ENCODE peak calls at places on chromosomes 4 and X, in five cellular contexts. V, C, Q, I and R are unnamed samples.

GRCh38 chr4:2251795-2252529 is 9.9 kb downstream of the MXD4 start:
- DNase-seq in V (no peak), C (peak), Q (no peak), I (no peak), R (no peak)

GRCh38 chr4:89506866-89507494 is 199.4 kb upstream of the GPRIN3 start:
- DNase-seq in V (no peak), C (no peak), Q (no peak), I (no peak), R (peak)

GRCh38 chr4:77175201-77175610 is 18.2 kb downstream of the CCNG2 start:
- DNase-seq in V (no peak), C (no peak), Q (no peak), I (no peak), R (no peak)

GRCh38 chrX:16785247-16786138 is 773 bp upstream of the TXLNG start:
- DNase-seq in V (no peak), C (no peak), Q (no peak), I (no peak), R (no peak)

GRCh38 chr4:26787461-26788340 is 72.9 kb upstream of the STIM2 start:
- DNase-seq in V (peak), C (peak), Q (peak), I (no peak), R (peak)

GRCh38 chrX:40314070-40314469 is 216.3 kb upstream of the BCOR start:
- DNase-seq in V (no peak), C (no peak), Q (no peak), I (no peak), R (no peak)

GRCh38 chr4:146790515-146790914 is 151.8 kb downstream of the POU4F2 start:
- DNase-seq in V (no peak), C (no peak), Q (no peak), I (no peak), R (no peak)

GRCh38 chrX:151153086-151153485 is 23.3 kb upstream of the GPR50 start:
- DNase-seq in V (peak), C (no peak), Q (no peak), I (no peak), R (peak)

GRCh38 chrX:51461053-51462050 is 35.0 kb downstream of the NUDT11 start:
- DNase-seq in V (peak), C (no peak), Q (no peak), I (no peak), R (peak)

GRCh38 chr4:83075696-83076095 is 38.8 kb downstream of the PLAC8 start:
- DNase-seq in V (peak), C (no peak), Q (no peak), I (no peak), R (peak)

GRCh38 chr4:183636488-183636887 is 22.5 kb downstream of the RWDD4 start:
- DNase-seq in V (peak), C (no peak), Q (no peak), I (no peak), R (no peak)

GRCh38 chr4:39330353-39330752 is 35.8 kb downstream of the RFC1 start:
- DNase-seq in V (no peak), C (no peak), Q (no peak), I (no peak), R (no peak)

GRCh38 chrX:48956728-48957414 is 536 bp downstream of the OTUD5 start:
- DNase-seq in V (no peak), C (peak), Q (no peak), I (peak), R (no peak)

GRCh38 chrX:150508461-150509367 is 59.7 kb upstream of the MTM1 start:
- DNase-seq in V (peak), C (peak), Q (peak), I (no peak), R (peak)

GRCh38 chrX:11611965-11612364 is 53.8 kb downstream of the ARHGAP6 start:
- DNase-seq in V (no peak), C (no peak), Q (no peak), I (no peak), R (no peak)

GRCh38 chr4:7845493-7846124 is 94.1 kb downstream of the AFAP1 start:
- DNase-seq in V (peak), C (no peak), Q (no peak), I (peak), R (no peak)

DNA sequence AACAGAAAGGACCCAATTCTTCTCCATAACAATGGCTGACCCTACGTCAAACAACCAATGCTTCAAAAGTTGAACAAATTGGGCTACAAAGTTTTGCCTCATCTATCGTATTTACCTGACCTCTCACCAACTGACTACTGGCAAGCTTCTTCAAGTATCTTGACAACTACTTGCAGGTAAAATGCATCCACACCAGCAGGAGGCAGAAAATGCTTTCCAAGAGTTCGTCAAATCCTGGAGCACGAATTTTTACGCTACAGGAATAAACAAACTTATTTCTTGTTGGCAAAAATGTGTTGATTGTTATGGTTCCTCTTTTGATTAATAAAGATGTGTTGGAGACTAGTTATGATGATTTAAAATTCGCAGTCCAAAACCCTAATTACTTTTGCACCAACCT is 6.7 kb upstream of the GAB1 start:
- DNase-seq in V (no peak), C (no peak), Q (no peak), I (no peak), R (no peak)
- TF ChIP-seq CTCF in V (no peak), C (no peak), Q (no peak), I (no peak), R (no peak)

DNA sequence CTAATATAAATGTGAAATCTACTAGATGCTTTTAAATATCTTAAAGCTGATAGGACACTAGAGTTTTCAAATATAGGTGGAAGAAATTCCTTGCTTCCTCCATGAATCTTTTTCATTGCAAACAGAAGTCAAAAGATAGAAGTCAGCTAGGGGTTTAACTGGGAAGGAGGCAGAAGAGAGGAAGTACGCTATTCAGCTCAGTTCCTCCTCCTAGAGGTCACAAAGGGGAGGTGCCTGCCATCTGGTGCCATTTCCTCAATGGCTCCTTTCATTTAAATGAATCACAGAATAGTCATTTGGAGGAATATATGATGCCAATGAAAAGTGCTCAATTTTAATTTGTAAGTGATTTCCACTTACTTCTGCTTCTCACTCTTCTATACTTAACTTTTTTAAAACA is 8.5 kb downstream of the COL25A1 start:
- DNase-seq in V (no peak), C (no peak), Q (no peak), I (no peak), R (peak)
- TF ChIP-seq CTCF in V (peak), C (peak), Q (no peak), I (no peak), R (peak)

GRCh38 chr4:72909461-72909860 is 160.1 kb downstream of the COX18 start:
- DNase-seq in V (no peak), C (no peak), Q (no peak), I (no peak), R (no peak)
- TF ChIP-seq CTCF in V (peak), C (no peak), Q (no peak), I (no peak), R (peak)

GRCh38 chrX:43953218-43953617 is 20.0 kb downstream of the NDP start:
- DNase-seq in V (peak), C (no peak), Q (no peak), I (no peak), R (no peak)
- TF ChIP-seq CTCF in V (no peak), C (no peak), Q (no peak), I (no peak), R (no peak)

DNA sequence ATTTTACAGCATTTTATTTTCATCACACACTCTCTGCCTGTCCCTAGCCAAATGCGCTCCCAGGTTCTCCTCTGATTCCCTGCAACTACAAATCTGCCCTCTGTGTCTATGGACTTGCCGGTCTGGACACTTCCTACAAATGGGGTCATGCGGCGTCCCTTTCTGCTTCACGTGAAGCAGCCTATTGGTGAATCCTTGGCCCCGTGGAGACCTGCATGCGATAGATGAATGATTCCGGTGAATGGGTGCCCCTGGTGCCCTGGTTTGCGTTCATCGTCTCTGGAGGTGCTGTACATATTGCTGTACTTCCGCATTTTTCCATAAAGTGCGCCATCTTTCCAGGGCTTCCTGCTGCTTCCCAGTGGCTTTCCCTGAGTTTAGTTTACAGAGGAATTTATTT is 27.5 kb upstream of the CLCN4 start:
- DNase-seq in V (no peak), C (no peak), Q (no peak), I (no peak), R (no peak)
- TF ChIP-seq CTCF in V (no peak), C (no peak), Q (no peak), I (no peak), R (no peak)

GRCh38 chrX:111164728-111165127 is 68.7 kb downstream of the PAK3 start:
- DNase-seq in V (no peak), C (no peak), Q (no peak), I (no peak), R (peak)
- TF ChIP-seq CTCF in V (peak), C (no peak), Q (no peak), I (no peak), R (peak)

DNA sequence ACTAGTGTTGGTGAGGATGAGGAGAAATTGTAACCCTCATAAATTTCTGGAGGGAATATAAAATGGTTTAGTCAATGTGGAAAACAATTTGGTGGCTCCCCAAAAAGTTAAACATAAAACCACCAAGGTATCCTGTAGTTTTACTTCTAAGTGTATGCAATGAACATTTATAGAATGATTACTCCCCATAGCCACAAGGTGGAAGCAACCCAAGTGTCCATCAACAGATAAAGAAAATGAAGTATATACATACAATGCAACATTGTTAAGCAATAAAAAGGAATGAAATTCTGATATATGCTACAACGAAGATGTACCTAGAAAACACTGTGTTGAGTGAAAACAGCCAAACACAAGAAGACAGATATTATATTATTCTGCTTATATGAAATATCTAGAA is 569.1 kb upstream of the GRID2 start:
- DNase-seq in V (no peak), C (no peak), Q (no peak), I (no peak), R (peak)
- TF ChIP-seq CTCF in V (no peak), C (no peak), Q (no peak), I (no peak), R (peak)

GRCh38 chr4:114187592-114187991 is 208.1 kb upstream of the ARSJ start:
- DNase-seq in V (no peak), C (no peak), Q (no peak), I (no peak), R (no peak)
- TF ChIP-seq CTCF in V (no peak), C (no peak), Q (no peak), I (no peak), R (no peak)